ENCODE peak calls at places on chromosomes 4 and X, in ten cellular contexts. U is cardiac fibroblast, W is breast epithelium, D is right cardiac atrium, X is A549, T is tibial nerve, Y is body of pancreas, L is astrocyte, Q is suprapubic skin, S is coronary artery. K is an unnamed sample.

GRCh38 chr4:53196872-53197759 is 168.7 kb downstream of the SCFD2 start:
- DNase-seq in Q (no peak), U (peak), W (no peak), D (no peak), Y (no peak), T (peak), L (peak), X (peak), S (no peak), K (peak)

GRCh38 chr4:83490876-83491450 is 6.1 kb upstream of the ABRAXAS1 start:
- DNase-seq in L (no peak), D (no peak), X (peak), S (no peak), U (peak), Y (no peak), Q (no peak), W (no peak), T (no peak), K (peak)

GRCh38 chrX:150200820-150201287 is 162.3 kb upstream of the MAMLD1 start:
- DNase-seq in Y (peak), T (peak), U (peak), S (peak), L (peak), D (peak), W (peak), Q (peak), X (peak), K (peak)

GRCh38 chr4:163484906-163485305 is 9.6 kb upstream of the TMA16 start:
- DNase-seq in T (peak), L (peak), Y (peak), Q (no peak), X (peak), D (peak), S (no peak), U (peak), W (no peak), K (peak)

GRCh38 chrX:150694738-150695410 is 1.7 kb downstream of the MTMR1 start:
- DNase-seq in U (no peak), S (no peak), D (no peak), Q (no peak), W (no peak), X (no peak), Y (no peak), L (no peak), T (no peak), K (no peak)

GRCh38 chr4:118749347-118749988 is 64.3 kb downstream of the METTL14 start:
- DNase-seq in L (no peak), Y (no peak), D (no peak), T (no peak), X (no peak), Q (no peak), S (no peak), U (no peak), W (no peak), K (no peak)

GRCh38 chr4:122364700-122365404 is 14.0 kb upstream of the ADAD1 start:
- DNase-seq in Y (no peak), W (no peak), Q (no peak), L (no peak), T (no peak), D (no peak), S (no peak), U (no peak), X (no peak), K (no peak)

GRCh38 chrX:24371391-24371972 is 11.0 kb downstream of the SUPT20HL1 start:
- DNase-seq in Q (no peak), U (peak), W (peak), S (no peak), D (peak), X (peak), Y (peak), T (peak), L (peak), K (peak)

GRCh38 chr4:142485452-142485851 is 360.6 kb downstream of the INPP4B start:
- DNase-seq in D (no peak), X (no peak), Y (no peak), L (no peak), U (no peak), S (no peak), T (no peak), Q (no peak), W (no peak), K (no peak)

GRCh38 chr4:151182455-151182854 is 83.0 kb downstream of the RPS3A start:
- DNase-seq in S (no peak), Y (no peak), U (no peak), T (no peak), X (no peak), W (no peak), L (no peak), D (no peak), Q (no peak), K (no peak)

GRCh38 chr4:39976945-39977488 is 694 bp downstream of the PDS5A start:
- DNase-seq in L (no peak), U (no peak), S (peak), Q (peak), X (no peak), T (peak), Y (no peak), W (no peak), D (peak), K (no peak)

GRCh38 chrX:148535639-148536038 is 35.2 kb downstream of the AFF2 start:
- DNase-seq in Q (no peak), Y (no peak), S (no peak), L (no peak), W (no peak), U (no peak), X (no peak), T (no peak), D (no peak), K (no peak)

GRCh38 chr4:17033256-17034245 is 135.1 kb upstream of the LDB2 start:
- DNase-seq in Q (no peak), X (no peak), Y (no peak), D (no peak), W (no peak), U (no peak), L (peak), T (no peak), S (no peak), K (no peak)

GRCh38 chr4:173935622-173936405 is 347.7 kb downstream of the FBXO8 start:
- DNase-seq in Q (no peak), S (no peak), Y (no peak), D (no peak), U (peak), W (no peak), X (no peak), L (peak), T (no peak), K (no peak)

GRCh38 chrX:69161786-69162349 is 3.4 kb downstream of the PJA1 start:
- DNase-seq in S (no peak), X (no peak), U (no peak), Y (no peak), Q (no peak), T (no peak), W (no peak), D (no peak), L (no peak), K (no peak)

GRCh38 chr4:18844726-18845125 is 823.2 kb upstream of the LCORL start:
- DNase-seq in L (peak), T (no peak), U (no peak), Q (no peak), X (no peak), W (no peak), D (no peak), Y (no peak), S (no peak), K (peak)

GRCh38 chr4:84578540-84579409 is 4.2 kb upstream of the CDS1 start:
- DNase-seq in Y (peak), S (no peak), W (no peak), U (peak), X (peak), T (peak), D (no peak), L (peak), Q (no peak), K (peak)

DNA sequence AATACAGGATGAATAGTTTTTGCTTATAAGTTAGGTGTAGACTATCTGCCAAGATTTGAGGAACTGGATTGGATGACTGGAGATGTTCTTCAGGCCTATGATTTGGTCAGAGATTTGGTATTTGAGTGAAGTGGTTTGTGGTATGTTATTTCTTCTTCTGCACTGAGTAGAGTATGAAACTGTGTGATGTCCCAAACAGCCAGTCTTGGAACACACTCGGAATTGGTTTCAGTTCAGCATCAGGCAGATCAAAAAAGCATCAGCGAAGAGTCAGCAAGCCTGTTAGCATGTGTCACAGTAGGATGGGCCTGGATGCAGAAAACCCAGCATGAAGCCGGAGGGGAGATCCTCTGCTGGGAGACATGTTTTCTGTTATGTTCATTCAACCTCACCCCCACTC is 294.1 kb downstream of the ARHGAP10 start:
- DNase-seq in Y (no peak), D (no peak), X (no peak), T (no peak), W (no peak), U (peak), L (peak), S (no peak), Q (no peak), K (peak)
- H3K4me3 ChIP-seq in Y (no peak), D (no peak), X (no peak), T (no peak), W (no peak), U (no peak), L (no peak), S (no peak), Q (no peak), K (no peak)

DNA sequence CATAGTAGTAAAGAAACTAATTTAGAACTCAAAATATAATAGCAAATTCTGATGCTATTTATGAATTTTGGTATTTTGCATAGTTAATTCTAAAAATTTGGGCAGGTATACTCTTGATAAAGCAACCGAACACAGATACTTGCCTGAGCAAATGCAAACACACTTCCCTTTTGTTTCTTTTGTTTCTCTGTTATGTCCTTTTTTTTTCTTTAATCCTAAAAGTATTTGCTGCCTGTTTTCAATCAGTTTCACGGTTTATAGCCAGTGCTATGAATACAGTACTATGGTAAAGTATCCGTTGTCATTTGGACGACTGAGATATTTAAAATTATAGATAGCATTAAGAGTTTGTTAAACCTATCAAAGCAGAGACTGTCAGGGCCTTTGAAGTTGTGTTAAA is 84.3 kb upstream of the HPRT1 start:
- DNase-seq in X (no peak), T (no peak), S (no peak), L (no peak), Q (no peak), Y (no peak), U (no peak), W (no peak), D (no peak), K (no peak)
- H3K4me3 ChIP-seq in X (no peak), T (no peak), S (no peak), L (peak), Q (no peak), Y (no peak), U (no peak), W (no peak), D (no peak), K (no peak)

DNA sequence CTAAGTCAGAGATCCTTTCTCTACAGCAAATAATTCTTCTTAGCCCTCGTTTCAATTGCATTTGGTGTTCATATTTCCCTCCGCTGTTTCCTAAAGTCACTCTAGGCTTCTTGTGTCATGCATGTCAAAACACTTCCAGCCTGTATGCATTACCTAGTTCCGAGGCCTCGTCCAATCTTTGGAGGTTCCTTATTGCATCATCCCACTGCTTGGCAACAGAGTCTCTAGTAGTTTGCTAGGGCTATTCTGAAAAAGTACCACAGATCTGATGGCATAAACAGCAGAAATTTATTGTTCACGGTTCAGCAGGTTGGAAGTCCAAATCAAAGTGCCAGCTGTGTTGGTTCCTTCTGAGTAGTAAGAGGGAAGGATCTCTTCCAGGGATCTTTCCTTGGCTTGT is 5.9 kb downstream of the H2BW2 start:
- DNase-seq in U (no peak), X (no peak), S (no peak), D (no peak), W (no peak), L (no peak), T (no peak), Y (no peak), Q (no peak), K (no peak)
- H3K4me3 ChIP-seq in U (no peak), X (no peak), S (no peak), D (no peak), W (no peak), L (no peak), T (no peak), Y (no peak), Q (no peak), K (no peak)

GRCh38 chr4:147480891-147481576 is at the start of gene EDNRA:
- DNase-seq in W (no peak), X (peak), Q (no peak), U (peak), T (no peak), S (peak), Y (peak), D (peak), L (peak), K (peak)

GRCh38 chr4:147481577-147482109 is 746 bp downstream of the EDNRA start:
- DNase-seq in W (no peak), T (no peak), L (peak), D (no peak), Q (no peak), Y (no peak), U (peak), S (no peak), X (no peak), K (no peak)

GRCh38 chr4:147479817-147480216 is 1.1 kb upstream of the EDNRA start:
- DNase-seq in L (peak), X (no peak), T (peak), Q (no peak), U (peak), S (peak), W (no peak), D (peak), Y (no peak), K (peak)

GRCh38 chr4:147480502-147480890 is 401 bp upstream of the EDNRA start:
- DNase-seq in S (no peak), U (no peak), X (no peak), L (no peak), T (no peak), W (no peak), D (no peak), Q (no peak), Y (no peak), K (no peak)

DNA sequence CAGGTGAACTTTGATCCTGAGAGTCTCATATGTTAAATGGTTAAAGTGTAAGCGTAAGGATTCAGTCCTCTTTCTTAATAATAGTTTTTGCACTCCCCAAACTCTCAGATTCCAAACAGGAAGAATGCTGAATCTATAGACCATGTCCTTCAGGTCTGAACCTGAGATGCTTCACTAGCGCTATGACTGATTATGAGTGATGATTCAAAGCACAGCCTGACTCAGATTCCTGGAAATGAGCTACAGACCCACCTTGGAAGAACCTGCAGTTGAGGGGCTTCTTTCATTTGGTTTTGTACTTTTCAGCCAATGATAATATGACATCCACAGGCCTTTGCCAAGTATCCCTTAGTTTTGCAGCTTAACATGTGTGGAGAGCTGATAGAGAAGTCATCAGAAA is 1.4 kb downstream of the EDNRA start:
- DNase-seq in U (peak), L (peak), X (no peak), Y (no peak), Q (no peak), W (no peak), T (no peak), S (no peak), D (no peak), K (peak)
- H3K4me3 ChIP-seq in U (no peak), L (peak), X (no peak), Y (no peak), Q (peak), W (peak), T (peak), S (peak), D (peak), K (peak)

GRCh38 chrX:102712967-102713677 is 874 bp downstream of the GPRASP2 start:
- DNase-seq in L (peak), Q (no peak), X (peak), U (peak), W (peak), D (peak), Y (peak), T (peak), S (no peak), K (peak)
- H3K4me3 ChIP-seq in L (peak), Q (peak), X (peak), U (peak), W (peak), D (peak), Y (peak), T (peak), S (peak), K (peak)

DNA sequence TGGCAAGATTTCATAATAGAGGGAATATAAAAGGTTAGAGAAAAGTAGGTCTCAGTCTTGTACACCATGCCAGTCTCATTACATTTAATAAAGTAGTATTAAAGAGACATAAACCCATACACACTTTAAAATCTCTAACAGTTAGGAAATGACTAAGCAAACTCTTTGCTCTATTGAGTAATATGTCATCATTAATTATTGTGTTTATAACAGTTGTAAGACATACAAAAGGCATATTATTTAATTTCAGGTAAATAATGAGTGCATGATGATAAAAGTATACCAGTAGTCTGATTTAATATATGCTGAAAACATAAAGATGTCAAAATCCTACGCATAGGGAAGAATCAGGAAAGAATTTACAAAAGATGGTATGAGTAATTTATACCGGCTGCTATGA is 31.0 kb upstream of the FGG start:
- DNase-seq in Q (no peak), T (no peak), D (no peak), L (no peak), S (no peak), U (peak), X (no peak), Y (no peak), W (no peak), K (no peak)
- H3K4me3 ChIP-seq in Q (no peak), T (no peak), D (no peak), L (no peak), S (no peak), U (no peak), X (no peak), Y (no peak), W (no peak), K (no peak)

GRCh38 chrX:13029831-13030771 is 14.3 kb downstream of the FAM9C start:
- DNase-seq in U (peak), X (no peak), L (no peak), Q (no peak), Y (no peak), S (no peak), D (no peak), W (no peak), T (no peak), K (no peak)
- H3K4me3 ChIP-seq in U (no peak), X (no peak), L (no peak), Q (no peak), Y (no peak), S (no peak), D (no peak), W (no peak), T (no peak), K (no peak)

K was measured in brain microvascular endothelial cell.